ENCODE peak calls at places on chromosomes 11 and 22, in eight cellular contexts. U is stimulated activated CD8-positive, alpha-beta memory T cell treated with anti-CD3 and anti-CD28 coated beads, Interleukin-2, amount 100 ng/mL, for 1 hour; P is T-helper 17 cell; Y is HFF-Myc; I is cardiac fibroblast; O is aorta; A is SW480; H is RWPE1. Q is an unnamed sample.

GRCh38 chr22:18075101-18075730 is 2.6 kb upstream of the PEX26 start:
- DNase-seq in U (no peak), P (no peak), Y (no peak), I (no peak), O (no peak), A (no peak), H (no peak), Q (peak)

GRCh38 chr11:134560066-134560465 is 148.0 kb upstream of the B3GAT1 start:
- DNase-seq in U (no peak), P (no peak), Y (no peak), I (no peak), O (peak), A (no peak), H (no peak), Q (peak)

GRCh38 chr11:2662024-2662312 is 37.8 kb downstream of the KCNQ1OT1 start:
- DNase-seq in U (no peak), P (no peak), Y (no peak), I (no peak), O (no peak), A (no peak), H (no peak), Q (peak)

GRCh38 chr22:34997921-34998320 is 68.0 kb upstream of the ISX start:
- DNase-seq in U (no peak), P (no peak), Y (no peak), I (no peak), O (no peak), A (no peak), H (no peak), Q (no peak)

GRCh38 chr22:37304595-37305343 is 22.5 kb downstream of the CYTH4 start:
- DNase-seq in U (no peak), P (no peak), Y (no peak), I (peak), O (no peak), A (peak), H (no peak), Q (no peak)

GRCh38 chr11:33699515-33700424 is 856 bp downstream of the C11orf91 start:
- DNase-seq in U (no peak), P (no peak), Y (no peak), I (peak), O (no peak), A (no peak), H (no peak), Q (no peak)

GRCh38 chr22:43275545-43275981 is 67.6 kb downstream of the SCUBE1 start:
- DNase-seq in U (no peak), P (no peak), Y (no peak), I (peak), O (no peak), A (no peak), H (no peak), Q (no peak)

GRCh38 chr11:57359396-57359795 is 21.2 kb downstream of the P2RX3 start:
- DNase-seq in U (no peak), P (no peak), Y (no peak), I (no peak), O (peak), A (no peak), H (no peak), Q (no peak)

GRCh38 chr22:32354360-32355351 is 3.0 kb upstream of the RFPL3 start:
- DNase-seq in U (no peak), P (no peak), Y (peak), I (peak), O (no peak), A (peak), H (peak), Q (no peak)

GRCh38 chr11:121163658-121164308 is 62.7 kb downstream of the TECTA start:
- DNase-seq in U (no peak), P (no peak), Y (no peak), I (no peak), O (no peak), A (peak), H (peak), Q (no peak)

GRCh38 chr11:27770576-27770975 is 70.3 kb upstream of the BDNF start:
- DNase-seq in U (no peak), P (no peak), Y (no peak), I (peak), O (no peak), A (peak), H (peak), Q (no peak)

Q was measured in spleen.